ENCODE peak calls at places on chromosomes 7 and 10, in six cellular contexts. One of them, this sample, is unnamed.

GRCh38 chr10:5666324-5667220 is at the start of gene ASB13:
- DNase-seq in NCI-H1436: peak; percentile 22
- DNase-seq in ELF-1: peak; percentile 67
- DNase-seq in CD14-positive monocyte: no peak
- DNase-seq in T-helper 9 cell: peak; percentile 25
- DNase-seq in substantia nigra: peak; percentile 45
- DNase-seq in this sample: peak; percentile 93

GRCh38 chr7:80977751-80978150 is 58.9 kb upstream of the SEMA3C start:
- DNase-seq in substantia nigra: no peak
- DNase-seq in T-helper 9 cell: no peak
- DNase-seq in NCI-H1436: no peak
- DNase-seq in ELF-1: no peak
- DNase-seq in CD14-positive monocyte: no peak
- DNase-seq in this sample: no peak

GRCh38 chr7:1359681-1360485 is 99.4 kb downstream of the MICALL2 start:
- DNase-seq in T-helper 9 cell: no peak
- DNase-seq in substantia nigra: no peak
- DNase-seq in ELF-1: no peak
- DNase-seq in CD14-positive monocyte: peak; percentile 48
- DNase-seq in NCI-H1436: no peak
- DNase-seq in this sample: peak; percentile 57

GRCh38 chr10:121615401-121615800 is 17.2 kb upstream of the FGFR2 start:
- DNase-seq in substantia nigra: no peak
- DNase-seq in T-helper 9 cell: no peak
- DNase-seq in NCI-H1436: no peak
- DNase-seq in CD14-positive monocyte: no peak
- DNase-seq in ELF-1: no peak
- DNase-seq in this sample: no peak

GRCh38 chr10:14603539-14604102 is 171.1 kb downstream of the FAM107B start:
- DNase-seq in substantia nigra: no peak
- DNase-seq in NCI-H1436: no peak
- DNase-seq in ELF-1: no peak
- DNase-seq in T-helper 9 cell: no peak
- DNase-seq in CD14-positive monocyte: no peak
- DNase-seq in this sample: peak; percentile 74

GRCh38 chr10:73717564-73717963 is 19.7 kb upstream of the AGAP5 start:
- DNase-seq in T-helper 9 cell: no peak
- DNase-seq in substantia nigra: no peak
- DNase-seq in CD14-positive monocyte: no peak
- DNase-seq in NCI-H1436: no peak
- DNase-seq in ELF-1: no peak
- DNase-seq in this sample: no peak

GRCh38 chr7:90461216-90461615 is 8.2 kb upstream of the PTTG1IP2 start:
- DNase-seq in T-helper 9 cell: no peak
- DNase-seq in substantia nigra: no peak
- DNase-seq in CD14-positive monocyte: peak; percentile 59
- DNase-seq in NCI-H1436: no peak
- DNase-seq in ELF-1: no peak
- DNase-seq in this sample: no peak

GRCh38 chr10:97222346-97222961 is 36.7 kb upstream of the SLIT1 start:
- DNase-seq in substantia nigra: no peak
- DNase-seq in CD14-positive monocyte: no peak
- DNase-seq in T-helper 9 cell: no peak
- DNase-seq in NCI-H1436: no peak
- DNase-seq in ELF-1: peak; percentile 82
- DNase-seq in this sample: peak; percentile 74

GRCh38 chr10:74585231-74586087 is 240.9 kb upstream of the KAT6B start:
- DNase-seq in CD14-positive monocyte: no peak
- DNase-seq in T-helper 9 cell: peak; percentile 6
- DNase-seq in ELF-1: peak; percentile 26
- DNase-seq in NCI-H1436: peak; percentile 78
- DNase-seq in substantia nigra: no peak
- DNase-seq in this sample: no peak

GRCh38 chr7:833601-834258 is 1.5 kb downstream of the SUN1 start:
- DNase-seq in NCI-H1436: no peak
- DNase-seq in substantia nigra: no peak
- DNase-seq in T-helper 9 cell: no peak
- DNase-seq in ELF-1: no peak
- DNase-seq in CD14-positive monocyte: no peak
- DNase-seq in this sample: no peak

GRCh38 chr10:31782701-31783100 is 145.9 kb downstream of the ARHGAP12 start:
- DNase-seq in T-helper 9 cell: no peak
- DNase-seq in CD14-positive monocyte: no peak
- DNase-seq in ELF-1: no peak
- DNase-seq in substantia nigra: no peak
- DNase-seq in NCI-H1436: no peak
- DNase-seq in this sample: no peak

GRCh38 chr10:63320683-63321082 is 145.1 kb downstream of the JMJD1C start:
- DNase-seq in CD14-positive monocyte: no peak
- DNase-seq in T-helper 9 cell: no peak
- DNase-seq in NCI-H1436: no peak
- DNase-seq in ELF-1: peak; percentile 53
- DNase-seq in substantia nigra: no peak
- DNase-seq in this sample: no peak

GRCh38 chr10:4889959-4890358 is 64.0 kb downstream of the AKR1E2 start:
- DNase-seq in T-helper 9 cell: no peak
- DNase-seq in NCI-H1436: no peak
- DNase-seq in CD14-positive monocyte: no peak
- DNase-seq in substantia nigra: no peak
- DNase-seq in ELF-1: no peak
- DNase-seq in this sample: no peak

GRCh38 chr7:79332091-79332490 is 121.4 kb downstream of the MAGI2 start:
- DNase-seq in NCI-H1436: no peak
- DNase-seq in substantia nigra: no peak
- DNase-seq in T-helper 9 cell: no peak
- DNase-seq in ELF-1: no peak
- DNase-seq in CD14-positive monocyte: no peak
- DNase-seq in this sample: no peak

GRCh38 chr10:3605882-3606281 is 179.1 kb downstream of the KLF6 start:
- DNase-seq in CD14-positive monocyte: no peak
- DNase-seq in T-helper 9 cell: no peak
- DNase-seq in ELF-1: no peak
- DNase-seq in substantia nigra: no peak
- DNase-seq in NCI-H1436: no peak
- DNase-seq in this sample: no peak

GRCh38 chr7:147483634-147484292 is 1106.8 kb upstream of the C7orf33 start:
- DNase-seq in CD14-positive monocyte: no peak
- DNase-seq in T-helper 9 cell: no peak
- DNase-seq in ELF-1: no peak
- DNase-seq in NCI-H1436: no peak
- DNase-seq in substantia nigra: no peak
- DNase-seq in this sample: no peak

GRCh38 chr10:86366033-86366901 is at the start of gene GRID1:
- DNase-seq in T-helper 9 cell: no peak
- DNase-seq in substantia nigra: peak; percentile 60
- DNase-seq in ELF-1: no peak
- DNase-seq in CD14-positive monocyte: peak; percentile 43
- DNase-seq in NCI-H1436: peak; percentile 64
- DNase-seq in this sample: peak; percentile 98

GRCh38 chr7:75849573-75849972 is 29.3 kb upstream of the RHBDD2 start:
- DNase-seq in NCI-H1436: no peak
- DNase-seq in CD14-positive monocyte: no peak
- DNase-seq in T-helper 9 cell: no peak
- DNase-seq in substantia nigra: no peak
- DNase-seq in ELF-1: no peak
- DNase-seq in this sample: no peak

GRCh38 chr10:52409928-52410327 is 95.8 kb downstream of the DKK1 start:
- DNase-seq in CD14-positive monocyte: no peak
- DNase-seq in T-helper 9 cell: no peak
- DNase-seq in substantia nigra: no peak
- DNase-seq in NCI-H1436: no peak
- DNase-seq in ELF-1: no peak
- DNase-seq in this sample: no peak

GRCh38 chr7:49483142-49483541 is 290.3 kb upstream of the VWC2 start:
- DNase-seq in substantia nigra: no peak
- DNase-seq in NCI-H1436: no peak
- DNase-seq in ELF-1: peak; percentile 34
- DNase-seq in T-helper 9 cell: no peak
- DNase-seq in CD14-positive monocyte: no peak
- DNase-seq in this sample: peak; percentile 2